ENCODE peak calls at places on chromosomes 11 and 22, in six cellular contexts. V is mesenchymal stem cell, J is IMR-90, C is neuronal stem cell, E is H1, P is mesendoderm. W is an unnamed sample.

GRCh38 chr22:18116634-18117033 is 6.0 kb downstream of the TUBA8 start:
- DNase-seq in V (no peak), J (no peak), C (no peak), E (no peak), P (no peak), W (no peak)

GRCh38 chr11:120197254-120197891 is 13.5 kb upstream of the OAF start:
- DNase-seq in V (no peak), J (no peak), C (no peak), E (no peak), P (peak; percentile 93), W (peak; percentile 56)

GRCh38 chr11:70948855-70949551 is 303.4 kb downstream of the SHANK2 start:
- DNase-seq in V (no peak), J (no peak), C (no peak), E (no peak), P (no peak), W (no peak)

GRCh38 chr22:50525104-50525958 is at the start of gene SCO2:
- DNase-seq in V (peak; percentile 97), J (peak; percentile 97), C (peak; percentile 98), E (peak; percentile 96), P (peak; percentile 98), W (peak; percentile 94)

GRCh38 chr11:32706985-32707736 is 87.3 kb downstream of the CCDC73 start:
- DNase-seq in V (peak; percentile 63), J (peak; percentile 82), C (no peak), E (no peak), P (no peak), W (no peak)

GRCh38 chr11:9052316-9052715 is 39.1 kb downstream of the SCUBE2 start:
- DNase-seq in V (no peak), J (no peak), C (no peak), E (no peak), P (no peak), W (no peak)

GRCh38 chr11:2781413-2782274 is 81.8 kb upstream of the KCNQ1OT1 start:
- DNase-seq in V (peak; percentile 55), J (peak; percentile 21), C (no peak), E (peak; percentile 42), P (no peak), W (no peak)

GRCh38 chr11:72361321-72361720 is 73.0 kb downstream of the CLPB start:
- DNase-seq in V (no peak), J (no peak), C (no peak), E (no peak), P (no peak), W (no peak)

GRCh38 chr22:40510965-40511364 is 125.6 kb downstream of the MRTFA start:
- DNase-seq in V (no peak), J (no peak), C (no peak), E (no peak), P (no peak), W (no peak)

GRCh38 chr22:43537019-43537585 is 125.3 kb downstream of the MPPED1 start:
- DNase-seq in V (no peak), J (no peak), C (no peak), E (no peak), P (no peak), W (no peak)

GRCh38 chr11:125489166-125489565 is 6.9 kb downstream of the FEZ1 start:
- DNase-seq in V (no peak), J (no peak), C (no peak), E (no peak), P (no peak), W (no peak)

GRCh38 chr22:31250740-31251330 is 38.7 kb downstream of the LIMK2 start:
- DNase-seq in V (peak; percentile 60), J (no peak), C (no peak), E (no peak), P (no peak), W (no peak)
- H2BK5ac ChIP-seq in V (no peak overlapping the region), J (no peak overlapping the region), C (no peak overlapping the region), E (no peak overlapping the region), P (no peak overlapping the region), W (no peak overlapping the region)

GRCh38 chr11:407651-408080 is 7.1 kb downstream of the SIGIRR start:
- DNase-seq in V (no peak), J (no peak), C (no peak), E (no peak), P (no peak), W (no peak)

GRCh38 chr11:408154-409007 is 6.4 kb downstream of the SIGIRR start:
- DNase-seq in V (no peak), J (no peak), C (no peak), E (peak; percentile 48), P (no peak), W (no peak)

GRCh38 chr11:409600-410471 is 5.0 kb downstream of the SIGIRR start:
- DNase-seq in V (no peak), J (no peak), C (no peak), E (peak; percentile 51), P (no peak), W (no peak)

GRCh38 chr11:406796-407650 is 7.8 kb downstream of the SIGIRR start:
- DNase-seq in V (peak; percentile 72), J (peak; percentile 65), C (peak; percentile 72), E (peak; percentile 88), P (peak; percentile 89), W (peak; percentile 91)

GRCh38 chr11:409008-409599 is 5.7 kb downstream of the SIGIRR start:
- DNase-seq in V (no peak), J (no peak), C (no peak), E (peak; percentile 46), P (no peak), W (no peak)
- H2BK5ac ChIP-seq in V (no peak overlapping the region), J (no peak overlapping the region), C (no peak overlapping the region), E (no peak overlapping the region), P (no peak overlapping the region), W (no peak overlapping the region)

DNA sequence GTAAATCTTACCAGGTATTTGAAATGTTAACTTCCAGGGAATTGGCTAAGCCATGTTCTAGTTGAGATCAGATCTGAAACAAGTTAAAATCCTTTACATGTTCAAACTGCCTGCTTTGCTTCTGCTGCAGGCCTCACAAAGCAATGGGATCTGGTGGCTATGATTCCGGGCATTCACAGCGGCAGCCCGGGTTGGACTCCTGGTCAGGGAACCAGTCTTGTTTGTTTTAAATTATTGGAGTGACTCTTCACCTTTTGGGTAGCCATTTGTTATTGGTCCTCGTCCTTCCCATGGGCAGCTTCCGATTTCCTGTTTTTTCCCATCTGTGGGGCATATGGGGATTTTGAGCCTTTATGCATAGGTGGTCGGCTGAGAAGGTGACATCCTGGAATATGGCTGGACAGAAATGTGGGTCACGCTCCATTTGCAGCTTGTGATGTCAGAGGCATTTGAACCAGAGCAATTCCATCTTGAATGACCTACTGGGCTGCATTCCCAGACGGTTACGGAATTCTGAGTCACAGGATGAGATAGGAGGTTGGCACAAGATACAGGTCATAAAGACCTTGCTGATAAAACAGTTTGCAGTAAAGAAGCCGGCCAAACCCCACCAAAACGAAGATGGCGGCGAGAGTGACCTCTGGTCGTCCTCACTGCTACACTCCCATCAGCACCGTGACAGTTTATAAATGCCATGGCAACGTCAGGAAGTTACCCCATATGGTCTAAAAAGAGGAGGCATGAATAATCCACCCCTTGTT is 20.1 kb upstream of the GSTP1 start:
- DNase-seq in V (peak; percentile 89), J (peak; percentile 96), C (no peak), E (no peak), P (peak; percentile 91), W (no peak)
- H2BK5ac ChIP-seq in V (peak overlapping the region; percentile 95), J (no peak overlapping the region), C (no peak overlapping the region), E (no peak overlapping the region), P (no peak overlapping the region), W (no peak overlapping the region)

GRCh38 chr11:93199616-93200015 is 1.8 kb upstream of the SLC36A4 start:
- DNase-seq in V (no peak), J (no peak), C (no peak), E (no peak), P (no peak), W (no peak)

GRCh38 chr11:93198221-93198650 is 445 bp upstream of the SLC36A4 start:
- DNase-seq in V (peak; percentile 49), J (peak; percentile 44), C (no peak), E (no peak), P (no peak), W (no peak)

GRCh38 chr11:93196816-93197382 is 892 bp downstream of the SLC36A4 start:
- DNase-seq in V (no peak), J (peak; percentile 22), C (no peak), E (no peak), P (no peak), W (no peak)

GRCh38 chr11:93194673-93195291 is 3.0 kb downstream of the SLC36A4 start:
- DNase-seq in V (no peak), J (no peak), C (no peak), E (no peak), P (no peak), W (no peak)

GRCh38 chr11:93197383-93198220 is at the start of gene SLC36A4:
- DNase-seq in V (peak; percentile 98), J (peak; percentile 97), C (peak; percentile 93), E (peak; percentile 95), P (peak; percentile 96), W (peak; percentile 96)
- H2BK5ac ChIP-seq in V (peak within 1 kb of the TSS; percentile 80), J (peak within 1 kb of the TSS; percentile 83), C (peak within 1 kb of the TSS; percentile 77), E (peak within 1 kb of the TSS; percentile 86), P (peak within 1 kb of the TSS; percentile 67), W (no peak within 1 kb of the TSS)

GRCh38 chr11:67354314-67355022 is 1.1 kb upstream of the POLD4 start:
- DNase-seq in V (peak; percentile 98), J (peak; percentile 98), C (no peak), E (no peak), P (peak; percentile 82), W (peak; percentile 48)
- H2BK5ac ChIP-seq in V (peak overlapping the region; percentile 87), J (peak overlapping the region; percentile 97), C (peak overlapping the region; percentile 82), E (peak overlapping the region; percentile 92), P (peak overlapping the region; percentile 58), W (no peak overlapping the region)

GRCh38 chr11:6440906-6441358 is at the start of gene HPX:
- DNase-seq in V (no peak), J (no peak), C (no peak), E (no peak), P (no peak), W (no peak)
- H2BK5ac ChIP-seq in V (no peak within 1 kb of the TSS), J (no peak within 1 kb of the TSS), C (no peak within 1 kb of the TSS), E (no peak within 1 kb of the TSS), P (no peak within 1 kb of the TSS), W (no peak within 1 kb of the TSS)

GRCh38 chr11:57324154-57324885 is 432 bp downstream of the TNKS1BP1 start:
- DNase-seq in V (peak; percentile 78), J (peak; percentile 48), C (peak; percentile 71), E (peak; percentile 83), P (peak; percentile 88), W (peak; percentile 82)

GRCh38 chr11:57322881-57323467 is 1.8 kb downstream of the TNKS1BP1 start:
- DNase-seq in V (no peak), J (no peak), C (no peak), E (no peak), P (peak; percentile 87), W (no peak)

GRCh38 chr11:57324886-57325734 is at the start of gene TNKS1BP1:
- DNase-seq in V (peak; percentile 98), J (peak; percentile 97), C (peak; percentile 96), E (peak; percentile 95), P (peak; percentile 99), W (peak; percentile 97)

GRCh38 chr11:57321996-57322880 is 2.5 kb downstream of the TNKS1BP1 start:
- DNase-seq in V (peak; percentile 99), J (peak; percentile 98), C (peak; percentile 59), E (peak; percentile 62), P (peak; percentile 97), W (peak; percentile 84)

GRCh38 chr11:57323503-57324153 is 1.1 kb downstream of the TNKS1BP1 start:
- DNase-seq in V (peak; percentile 66), J (peak; percentile 40), C (no peak), E (no peak), P (no peak), W (no peak)
- H2BK5ac ChIP-seq in V (peak overlapping the region; percentile 84), J (peak overlapping the region; percentile 92), C (peak overlapping the region; percentile 90), E (peak overlapping the region; percentile 37), P (peak overlapping the region; percentile 78), W (no peak overlapping the region)